ENCODE peak calls at places on chromosomes 3 and 15, in five cellular contexts. I is activated T-cell treated with anti-CD3 and anti-CD28 coated beads for 1 hour, F is tibial artery, D is thoracic aorta, Y is fibroblast of pulmonary artery. H is an unnamed sample.

GRCh38 chr3:45608885-45609284 is 14.3 kb downstream of the LIMD1 start:
- DNase-seq in I (no peak), F (no peak), D (no peak), Y (peak), H (no peak)

GRCh38 chr3:170027691-170028102 is 10.1 kb upstream of the GPR160 start:
- DNase-seq in I (no peak), F (no peak), D (no peak), Y (no peak), H (no peak)

GRCh38 chr15:80780416-80781221 is 1.4 kb downstream of the CEMIP start:
- DNase-seq in I (no peak), F (no peak), D (no peak), Y (peak), H (no peak)

GRCh38 chr3:196524527-196524926 is 9.4 kb upstream of the SMCO1 start:
- DNase-seq in I (no peak), F (no peak), D (no peak), Y (peak), H (no peak)

GRCh38 chr15:80568298-80568697 is 126.8 kb upstream of the ABHD17C start:
- DNase-seq in I (no peak), F (no peak), D (no peak), Y (peak), H (no peak)

GRCh38 chr15:80562846-80563245 is 132.3 kb upstream of the ABHD17C start:
- DNase-seq in I (no peak), F (no peak), D (no peak), Y (no peak), H (no peak)

GRCh38 chr15:57527382-57528091 is 64.2 kb upstream of the MYZAP start:
- DNase-seq in I (no peak), F (peak), D (no peak), Y (peak), H (peak)

GRCh38 chr3:138569090-138569489 is 25.0 kb downstream of the CEP70 start:
- DNase-seq in I (no peak), F (no peak), D (no peak), Y (no peak), H (no peak)

GRCh38 chr3:105953831-105954230 is 85.0 kb upstream of the CBLB start:
- DNase-seq in I (no peak), F (no peak), D (no peak), Y (no peak), H (no peak)

GRCh38 chr3:120801484-120801883 is 58.9 kb downstream of the GTF2E1 start:
- DNase-seq in I (no peak), F (no peak), D (no peak), Y (no peak), H (no peak)

GRCh38 chr3:39148116-39149058 is 5.0 kb downstream of the CSRNP1 start:
- DNase-seq in I (no peak), F (no peak), D (no peak), Y (peak), H (no peak)

GRCh38 chr3:187744169-187745151 is 808 bp downstream of the BCL6 start:
- DNase-seq in I (peak), F (no peak), D (no peak), Y (peak), H (peak)

GRCh38 chr15:52143862-52144261 is 31.3 kb upstream of the BCL2L10 start:
- DNase-seq in I (no peak), F (no peak), D (no peak), Y (peak), H (no peak)

GRCh38 chr3:138935864-138936762 is 10.8 kb downstream of the FOXL2 start:
- DNase-seq in I (peak), F (peak), D (no peak), Y (peak), H (peak)

GRCh38 chr3:187669675-187670504 is at the start of gene SST:
- DNase-seq in I (no peak), F (no peak), D (no peak), Y (peak), H (no peak)

GRCh38 chr3:41200669-41201021 is 1.3 kb downstream of the CTNNB1 start:
- DNase-seq in I (no peak), F (peak), D (no peak), Y (peak), H (no peak)

GRCh38 chr15:77107531-77108355 is 36.8 kb upstream of the TSPAN3 start:
- DNase-seq in I (peak), F (peak), D (no peak), Y (peak), H (peak)

GRCh38 chr15:66188464-66188863 is 65.1 kb downstream of the MEGF11 start:
- DNase-seq in I (no peak), F (no peak), D (no peak), Y (no peak), H (peak)

GRCh38 chr15:96264351-96264798 is 66.1 kb upstream of the NR2F2 start:
- DNase-seq in I (no peak), F (no peak), D (no peak), Y (no peak), H (no peak)

GRCh38 chr15:81968691-81969090 is 77.1 kb downstream of the MEX3B start:
- DNase-seq in I (no peak), F (no peak), D (no peak), Y (no peak), H (no peak)

GRCh38 chr3:124859025-124859424 is 28.1 kb downstream of the ITGB5 start:
- DNase-seq in I (no peak), F (no peak), D (no peak), Y (peak), H (no peak)

GRCh38 chr15:37995461-37996347 is 61.3 kb downstream of the TMCO5A start:
- DNase-seq in I (no peak), F (no peak), D (no peak), Y (peak), H (peak)

GRCh38 chr3:187015903-187016638 is 85.7 kb downstream of the ST6GAL1 start:
- DNase-seq in I (no peak), F (no peak), D (no peak), Y (no peak), H (no peak)

GRCh38 chr3:195250473-195251251 is 20.3 kb downstream of the XXYLT1 start:
- DNase-seq in I (no peak), F (no peak), D (no peak), Y (peak), H (peak)

GRCh38 chr3:132984181-132984580 is 54.0 kb upstream of the TMEM108 start:
- DNase-seq in I (no peak), F (peak), D (no peak), Y (no peak), H (no peak)

GRCh38 chr3:82494977-82495489 is 733.6 kb upstream of the GBE1 start:
- DNase-seq in I (no peak), F (no peak), D (no peak), Y (no peak), H (no peak)

GRCh38 chr3:44055951-44056350 is 185.7 kb upstream of the TOPAZ1 start:
- DNase-seq in I (no peak), F (no peak), D (no peak), Y (no peak), H (no peak)

GRCh38 chr3:140842984-140843649 is 98.5 kb upstream of the SLC25A36 start:
- DNase-seq in I (no peak), F (no peak), D (no peak), Y (no peak), H (no peak)

GRCh38 chr15:40992241-40992741 is 39.0 kb downstream of the CHAC1 start:
- DNase-seq in I (no peak), F (no peak), D (no peak), Y (peak), H (no peak)

GRCh38 chr3:142057331-142057725 is 92.0 kb downstream of the TFDP2 start:
- DNase-seq in I (no peak), F (no peak), D (no peak), Y (no peak), H (no peak)

GRCh38 chr3:11618897-11619296 is 24.8 kb downstream of the VGLL4 start:
- DNase-seq in I (no peak), F (no peak), D (no peak), Y (no peak), H (no peak)

GRCh38 chr15:34297059-34297458 is 40.5 kb downstream of the SLC12A6 start:
- DNase-seq in I (no peak), F (no peak), D (no peak), Y (no peak), H (no peak)

GRCh38 chr15:64232400-64232799 is 69.6 kb upstream of the PPIB start:
- DNase-seq in I (no peak), F (no peak), D (no peak), Y (peak), H (no peak)

GRCh38 chr3:59043391-59043790 is 6.4 kb downstream of the CFAP20DC start:
- DNase-seq in I (no peak), F (no peak), D (no peak), Y (no peak), H (peak)

GRCh38 chr3:138933068-138933668 is 13.8 kb downstream of the FOXL2 start:
- DNase-seq in I (no peak), F (no peak), D (no peak), Y (no peak), H (no peak)

H was measured in NCI-H2081.